ENCODE peak calls at places on chromosome 21, in four cellular contexts. One of them, this sample, is unnamed.
A peak's percentile ranks its signal among the peaks of the same experiment; 100 is the strongest.

GRCh38 chr21:33067457-33067856 is 2.5 kb upstream of the OLIG1 start:
- DNase-seq in esophagus muscularis mucosa: no peak
- DNase-seq in spleen: no peak
- DNase-seq in transverse colon: no peak
- DNase-seq in this sample: no peak

GRCh38 chr21:16770279-16770678 is 742.6 kb upstream of the CXADR start:
- DNase-seq in esophagus muscularis mucosa: no peak
- DNase-seq in spleen: no peak
- DNase-seq in transverse colon: no peak
- DNase-seq in this sample: no peak

GRCh38 chr21:37915516-37915915 is 741 bp downstream of the KCNJ6 start:
- DNase-seq in esophagus muscularis mucosa: no peak
- DNase-seq in spleen: no peak
- DNase-seq in transverse colon: no peak
- DNase-seq in this sample: no peak

GRCh38 chr21:32329331-32329730 is 30.7 kb downstream of the MRAP start:
- DNase-seq in esophagus muscularis mucosa: no peak
- DNase-seq in spleen: no peak
- DNase-seq in transverse colon: no peak
- DNase-seq in this sample: no peak

GRCh38 chr21:42956824-42957632 is 17.3 kb upstream of the PKNOX1 start:
- DNase-seq in esophagus muscularis mucosa: no peak
- DNase-seq in spleen: peak; percentile 41
- DNase-seq in transverse colon: no peak
- DNase-seq in this sample: no peak

GRCh38 chr21:16587141-16587570 is 857.4 kb downstream of the USP25 start:
- DNase-seq in esophagus muscularis mucosa: no peak
- DNase-seq in spleen: no peak
- DNase-seq in transverse colon: peak; percentile 60
- DNase-seq in this sample: no peak

GRCh38 chr21:31557956-31558838 is 101.3 kb upstream of the SOD1 start:
- DNase-seq in esophagus muscularis mucosa: no peak
- DNase-seq in spleen: peak; percentile 78
- DNase-seq in transverse colon: peak; percentile 10
- DNase-seq in this sample: no peak

GRCh38 chr21:19844334-19844733 is 1153.9 kb upstream of the NCAM2 start:
- DNase-seq in esophagus muscularis mucosa: no peak
- DNase-seq in spleen: no peak
- DNase-seq in transverse colon: no peak
- DNase-seq in this sample: no peak

GRCh38 chr21:36166705-36167104 is 10.1 kb downstream of the DOP1B start:
- DNase-seq in esophagus muscularis mucosa: no peak
- DNase-seq in spleen: no peak
- DNase-seq in transverse colon: peak; percentile 34
- DNase-seq in this sample: no peak

GRCh38 chr21:41752231-41752681 is 14.6 kb downstream of the RIPK4 start:
- DNase-seq in esophagus muscularis mucosa: no peak
- DNase-seq in spleen: no peak
- DNase-seq in transverse colon: no peak
- DNase-seq in this sample: no peak

GRCh38 chr21:17454315-17455027 is 58.4 kb upstream of the CXADR start:
- DNase-seq in esophagus muscularis mucosa: peak; percentile 89
- DNase-seq in spleen: no peak
- DNase-seq in transverse colon: no peak
- DNase-seq in this sample: no peak

GRCh38 chr21:21156919-21157318 is 158.7 kb downstream of the NCAM2 start:
- DNase-seq in esophagus muscularis mucosa: no peak
- DNase-seq in spleen: no peak
- DNase-seq in transverse colon: no peak
- DNase-seq in this sample: no peak

GRCh38 chr21:37219766-37220432 is 47.2 kb downstream of the VPS26C start:
- DNase-seq in esophagus muscularis mucosa: no peak
- DNase-seq in spleen: no peak
- DNase-seq in transverse colon: no peak
- DNase-seq in this sample: no peak

GRCh38 chr21:42424848-42425602 is 21.3 kb downstream of the UBASH3A start:
- DNase-seq in esophagus muscularis mucosa: no peak
- DNase-seq in spleen: peak; percentile 88
- DNase-seq in transverse colon: peak; percentile 39
- DNase-seq in this sample: no peak

GRCh38 chr21:16578912-16579311 is 849.1 kb downstream of the USP25 start:
- DNase-seq in esophagus muscularis mucosa: no peak
- DNase-seq in spleen: no peak
- DNase-seq in transverse colon: no peak
- DNase-seq in this sample: no peak

GRCh38 chr21:42829954-42830353 is 49.4 kb downstream of the WDR4 start:
- DNase-seq in esophagus muscularis mucosa: no peak
- DNase-seq in spleen: peak; percentile 31
- DNase-seq in transverse colon: no peak
- DNase-seq in this sample: no peak

GRCh38 chr21:43846430-43846829 is 18.6 kb upstream of the AGPAT3 start:
- DNase-seq in esophagus muscularis mucosa: no peak
- DNase-seq in spleen: no peak
- DNase-seq in transverse colon: no peak
- DNase-seq in this sample: no peak

GRCh38 chr21:38037416-38037815 is 121.2 kb upstream of the KCNJ6 start:
- DNase-seq in esophagus muscularis mucosa: no peak
- DNase-seq in spleen: no peak
- DNase-seq in transverse colon: no peak
- DNase-seq in this sample: no peak

GRCh38 chr21:43355925-43356289 is 71.0 kb downstream of the SIK1 start:
- DNase-seq in esophagus muscularis mucosa: no peak
- DNase-seq in spleen: no peak
- DNase-seq in transverse colon: no peak
- DNase-seq in this sample: no peak

GRCh38 chr21:31556662-31557061 is 102.8 kb upstream of the SOD1 start:
- DNase-seq in esophagus muscularis mucosa: no peak
- DNase-seq in spleen: no peak
- DNase-seq in transverse colon: no peak
- DNase-seq in this sample: no peak

GRCh38 chr21:33308586-33309490 is 15.9 kb upstream of the IFNAR1 start:
- DNase-seq in esophagus muscularis mucosa: peak; percentile 68
- DNase-seq in spleen: no peak
- DNase-seq in transverse colon: peak; percentile 71
- DNase-seq in this sample: no peak

GRCh38 chr21:46585191-46585953 is 19.5 kb downstream of the S100B start:
- DNase-seq in esophagus muscularis mucosa: no peak
- DNase-seq in spleen: no peak
- DNase-seq in transverse colon: peak; percentile 17
- DNase-seq in this sample: no peak

GRCh38 chr21:43884861-43885370 is 19.9 kb downstream of the AGPAT3 start:
- DNase-seq in esophagus muscularis mucosa: no peak
- DNase-seq in spleen: peak; percentile 62
- DNase-seq in transverse colon: no peak
- DNase-seq in this sample: no peak

GRCh38 chr21:16870116-16870515 is 642.7 kb upstream of the CXADR start:
- DNase-seq in esophagus muscularis mucosa: no peak
- DNase-seq in spleen: no peak
- DNase-seq in transverse colon: no peak
- DNase-seq in this sample: no peak

GRCh38 chr21:20617130-20617529 is 381.1 kb upstream of the NCAM2 start:
- DNase-seq in esophagus muscularis mucosa: no peak
- DNase-seq in spleen: no peak
- DNase-seq in transverse colon: no peak
- DNase-seq in this sample: no peak

GRCh38 chr21:35953570-35953969 is 106.8 kb downstream of the SETD4 start:
- DNase-seq in esophagus muscularis mucosa: no peak
- DNase-seq in spleen: no peak
- DNase-seq in transverse colon: no peak
- DNase-seq in this sample: no peak

GRCh38 chr21:36999131-36999898 is 7.2 kb upstream of the RIPPLY3 start:
- DNase-seq in esophagus muscularis mucosa: no peak
- DNase-seq in spleen: no peak
- DNase-seq in transverse colon: no peak
- DNase-seq in this sample: no peak

GRCh38 chr21:42865361-42866160 is 13.8 kb downstream of the WDR4 start:
- DNase-seq in esophagus muscularis mucosa: no peak
- DNase-seq in spleen: no peak
- DNase-seq in transverse colon: no peak
- DNase-seq in this sample: no peak

GRCh38 chr21:31339736-31340135 is 4.3 kb downstream of the TIAM1 start:
- DNase-seq in esophagus muscularis mucosa: no peak
- DNase-seq in spleen: no peak
- DNase-seq in transverse colon: no peak
- DNase-seq in this sample: no peak

GRCh38 chr21:41919666-41920398 is 34.0 kb downstream of the C2CD2 start:
- DNase-seq in esophagus muscularis mucosa: no peak
- DNase-seq in spleen: no peak
- DNase-seq in transverse colon: no peak
- DNase-seq in this sample: no peak

GRCh38 chr21:31180256-31181088 is 142.2 kb upstream of the KRTAP19-8 start:
- DNase-seq in esophagus muscularis mucosa: no peak
- DNase-seq in spleen: no peak
- DNase-seq in transverse colon: no peak
- DNase-seq in this sample: no peak

GRCh38 chr21:32330784-32331311 is 32.2 kb downstream of the MRAP start:
- DNase-seq in esophagus muscularis mucosa: no peak
- DNase-seq in spleen: no peak
- DNase-seq in transverse colon: no peak
- DNase-seq in this sample: no peak

GRCh38 chr21:18249542-18250152 is 5.0 kb downstream of the CHODL start:
- DNase-seq in esophagus muscularis mucosa: no peak
- DNase-seq in spleen: no peak
- DNase-seq in transverse colon: no peak
- DNase-seq in this sample: no peak

GRCh38 chr21:43195131-43196021 is 26.6 kb downstream of the CRYAA start:
- DNase-seq in esophagus muscularis mucosa: no peak
- DNase-seq in spleen: peak; percentile 74
- DNase-seq in transverse colon: no peak
- DNase-seq in this sample: no peak

GRCh38 chr21:16420086-16420724 is 690.4 kb downstream of the USP25 start:
- DNase-seq in esophagus muscularis mucosa: no peak
- DNase-seq in spleen: no peak
- DNase-seq in transverse colon: no peak
- DNase-seq in this sample: no peak

GRCh38 chr21:43367296-43367695 is 59.6 kb downstream of the SIK1 start:
- DNase-seq in esophagus muscularis mucosa: no peak
- DNase-seq in spleen: no peak
- DNase-seq in transverse colon: no peak
- DNase-seq in this sample: no peak

GRCh38 chr21:27423073-27423472 is 456.2 kb upstream of the ADAMTS5 start:
- DNase-seq in esophagus muscularis mucosa: no peak
- DNase-seq in spleen: no peak
- DNase-seq in transverse colon: peak; percentile 36
- DNase-seq in this sample: no peak
- TF ChIP-seq POLR2AphosphoS5 in esophagus muscularis mucosa: peak; percentile 69
- TF ChIP-seq POLR2AphosphoS5 in spleen: peak; percentile 56
- TF ChIP-seq POLR2AphosphoS5 in transverse colon: peak; percentile 52
- TF ChIP-seq POLR2AphosphoS5 in this sample: no peak

DNA sequence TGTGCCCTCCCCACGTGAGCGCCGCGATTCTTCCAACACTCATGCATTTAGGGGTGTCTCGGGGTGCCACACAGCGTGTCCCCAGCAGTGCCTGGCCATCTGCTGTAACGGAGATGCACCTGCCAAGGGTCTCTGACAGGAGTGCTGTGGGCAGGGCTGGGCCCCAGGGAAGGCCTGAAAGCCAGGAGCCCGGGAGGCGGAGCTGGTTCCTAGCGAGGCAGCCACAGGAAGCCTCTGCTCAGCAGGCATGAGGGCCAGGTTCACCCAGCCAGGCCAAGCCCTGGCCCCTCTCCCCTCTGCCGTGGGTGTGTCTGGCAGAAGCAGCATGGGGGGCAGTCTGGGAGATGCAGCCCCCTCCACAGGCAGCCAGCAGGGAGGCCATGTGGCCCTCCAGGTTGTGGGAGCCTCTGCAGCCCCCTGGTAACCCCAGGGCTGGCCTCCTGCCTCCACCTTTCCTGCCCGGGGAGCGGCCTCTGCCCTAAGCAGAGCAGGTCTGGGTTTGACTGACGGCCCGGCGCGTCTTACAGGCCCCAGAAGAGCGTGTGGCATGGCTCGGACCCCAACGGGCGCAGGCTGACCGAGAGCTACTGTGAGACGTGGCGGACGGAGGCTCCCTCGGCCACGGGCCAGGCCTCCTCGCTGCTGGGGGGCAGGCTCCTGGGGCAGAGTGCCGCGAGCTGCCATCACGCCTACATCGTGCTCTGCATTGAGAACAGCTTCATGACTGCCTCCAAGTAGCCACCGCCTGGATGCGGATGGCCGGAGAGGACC is 30.4 kb downstream of the SLC19A1 start:
- DNase-seq in esophagus muscularis mucosa: no peak
- DNase-seq in spleen: peak; percentile 75
- DNase-seq in transverse colon: no peak
- DNase-seq in this sample: no peak
- TF ChIP-seq POLR2A in esophagus muscularis mucosa: no peak
- TF ChIP-seq POLR2A in spleen: no peak
- TF ChIP-seq POLR2A in transverse colon: no peak
- TF ChIP-seq POLR2A in this sample: no peak

GRCh38 chr21:23624281-23624680 is 1983.0 kb downstream of the MRPL39 start:
- DNase-seq in esophagus muscularis mucosa: no peak
- DNase-seq in spleen: no peak
- DNase-seq in transverse colon: no peak
- DNase-seq in this sample: no peak
- TF ChIP-seq POLR2AphosphoS5 in esophagus muscularis mucosa: no peak
- TF ChIP-seq POLR2AphosphoS5 in spleen: no peak
- TF ChIP-seq POLR2AphosphoS5 in transverse colon: no peak
- TF ChIP-seq POLR2AphosphoS5 in this sample: no peak

DNA sequence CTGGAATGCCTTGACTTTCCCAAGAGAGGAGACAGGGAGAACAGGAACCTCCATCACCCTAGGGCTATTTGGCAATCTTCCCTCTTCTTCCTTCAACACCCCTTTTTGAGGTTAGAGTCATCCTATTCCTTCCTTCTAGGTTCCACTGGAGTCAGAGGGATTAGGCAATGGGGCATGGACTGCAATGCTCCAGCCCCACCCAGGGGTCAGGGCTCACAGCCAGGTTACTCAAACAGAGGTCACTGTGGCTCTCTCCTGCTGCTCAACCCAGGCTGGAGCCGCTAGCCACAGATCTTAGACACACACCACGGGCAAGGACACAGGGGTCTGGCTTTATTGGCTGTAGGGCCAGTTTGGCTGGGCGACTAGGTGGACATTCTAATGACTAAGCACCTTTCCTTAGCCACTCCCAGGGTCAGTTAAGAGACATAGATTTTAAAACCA is 145.5 kb upstream of the NRIP1 start:
- DNase-seq in esophagus muscularis mucosa: no peak
- DNase-seq in spleen: peak; percentile 73
- DNase-seq in transverse colon: peak; percentile 39
- DNase-seq in this sample: no peak
- TF ChIP-seq POLR2A in esophagus muscularis mucosa: no peak
- TF ChIP-seq POLR2A in spleen: no peak
- TF ChIP-seq POLR2A in transverse colon: no peak
- TF ChIP-seq POLR2A in this sample: no peak

GRCh38 chr21:34553199-34553952 is 41.4 kb upstream of the KCNE1 start:
- DNase-seq in esophagus muscularis mucosa: no peak
- DNase-seq in spleen: no peak
- DNase-seq in transverse colon: no peak
- DNase-seq in this sample: no peak
- TF ChIP-seq POLR2AphosphoS5 in esophagus muscularis mucosa: peak; percentile 38
- TF ChIP-seq POLR2AphosphoS5 in spleen: no peak
- TF ChIP-seq POLR2AphosphoS5 in transverse colon: peak; percentile 22
- TF ChIP-seq POLR2AphosphoS5 in this sample: no peak

This sample was measured in GM12892.